ENCODE peak calls at places on chromosomes 16 and 17, in five cellular contexts. B is SJCRH30, K is ELR, U is cardiac fibroblast, J is amygdala. O is an unnamed sample.

GRCh38 chr16:69402448-69402847 is 16.6 kb upstream of the TERF2 start:
- DNase-seq in U (no peak), K (no peak), J (no peak), B (no peak), O (no peak)

GRCh38 chr17:50785942-50786570 is 18.7 kb upstream of the ANKRD40CL start:
- DNase-seq in U (peak; percentile 44), J (no peak), B (no peak), K (peak; percentile 19), O (no peak)

GRCh38 chr17:50123649-50124349 is 6.2 kb downstream of the SAMD14 start:
- DNase-seq in K (no peak), B (peak; percentile 54), J (no peak), U (no peak), O (no peak)

GRCh38 chr16:27446721-27447120 is 44.7 kb downstream of the IL21R start:
- DNase-seq in U (no peak), K (no peak), B (no peak), J (no peak), O (no peak)

GRCh38 chr16:85541181-85541580 is 71.9 kb upstream of the GSE1 start:
- DNase-seq in J (no peak), K (no peak), B (no peak), U (no peak), O (no peak)

GRCh38 chr16:51636913-51637743 is 486.1 kb upstream of the SALL1 start:
- DNase-seq in K (peak; percentile 88), J (no peak), B (no peak), U (no peak), O (peak; percentile 1)

GRCh38 chr17:4998666-4999428 is 1.1 kb downstream of the KIF1C start:
- DNase-seq in B (no peak), J (no peak), U (no peak), K (peak; percentile 10), O (no peak)

GRCh38 chr17:77425791-77426641 is 285.2 kb downstream of the SEC14L1 start:
- DNase-seq in U (peak; percentile 86), K (peak; percentile 92), B (peak; percentile 77), J (no peak), O (peak; percentile 97)

GRCh38 chr16:54424043-54424451 is 137.5 kb upstream of the IRX3 start:
- DNase-seq in U (no peak), K (peak; percentile 57), B (no peak), J (no peak), O (no peak)

GRCh38 chr17:79969906-79970305 is 65.8 kb downstream of the TBC1D16 start:
- DNase-seq in B (no peak), U (no peak), K (no peak), J (no peak), O (no peak)

GRCh38 chr17:55691666-55692065 is 31.0 kb downstream of the TMEM100 start:
- DNase-seq in K (no peak), J (no peak), U (no peak), B (no peak), O (no peak)

GRCh38 chr16:1341495-1342388 is 8.3 kb downstream of the BAIAP3 start:
- DNase-seq in B (no peak), K (no peak), U (no peak), J (no peak), O (no peak)

GRCh38 chr16:52546291-52546941 is 527 bp downstream of the TOX3 start:
- DNase-seq in J (no peak), U (no peak), K (no peak), B (peak; percentile 41), O (no peak)

GRCh38 chr17:21029032-21029431 is 13.8 kb downstream of the USP22 start:
- DNase-seq in U (peak; percentile 95), K (peak; percentile 87), J (no peak), B (no peak), O (peak; percentile 30)

GRCh38 chr16:56357765-56358322 is 67.5 kb downstream of the AMFR start:
- DNase-seq in B (no peak), U (no peak), K (no peak), J (no peak), O (no peak)

GRCh38 chr16:78045865-78046581 is 23.7 kb downstream of the CLEC3A start:
- DNase-seq in K (peak; percentile 8), J (no peak), B (peak; percentile 4), U (peak; percentile 41), O (peak; percentile 86)

GRCh38 chr17:39925282-39926134 is 1.9 kb downstream of the ORMDL3 start:
- DNase-seq in B (peak; percentile 47), K (no peak), U (no peak), J (no peak), O (no peak)

GRCh38 chr17:76996741-76997694 is 128.8 kb downstream of the MGAT5B start:
- DNase-seq in U (no peak), B (no peak), K (no peak), J (no peak), O (no peak)

GRCh38 chr17:50533720-50534148 is 1.2 kb downstream of the EPN3 start:
- DNase-seq in J (no peak), U (no peak), K (peak; percentile 28), B (no peak), O (peak; percentile 22)

GRCh38 chr16:66266436-66267286 is 99.8 kb upstream of the CDH5 start:
- DNase-seq in U (peak; percentile 80), J (no peak), B (peak; percentile 80), K (peak; percentile 16), O (peak; percentile 88)

GRCh38 chr16:325375-326155 is 27.0 kb downstream of the AXIN1 start:
- DNase-seq in U (no peak), K (no peak), J (no peak), B (no peak), O (no peak)

GRCh38 chr17:1203111-1203966 is 23.6 kb upstream of the ABR start:
- DNase-seq in K (peak; percentile 84), B (no peak), U (peak; percentile 70), J (no peak), O (peak; percentile 94)

GRCh38 chr16:49441366-49441780 is 67.8 kb downstream of the C16orf78 start:
- DNase-seq in B (peak; percentile 33), J (no peak), K (no peak), U (peak; percentile 6), O (peak; percentile 52)

GRCh38 chr17:49616546-49617205 is 41.0 kb downstream of the NXPH3 start:
- DNase-seq in J (no peak), U (peak; percentile 26), B (no peak), K (no peak), O (no peak)

GRCh38 chr16:72018470-72018869 is 9.9 kb downstream of the DHODH start:
- DNase-seq in B (no peak), J (no peak), U (no peak), K (no peak), O (no peak)

GRCh38 chr17:37856245-37856644 is 68.0 kb upstream of the TBC1D3K start:
- DNase-seq in B (no peak), J (no peak), U (no peak), K (no peak), O (no peak)

GRCh38 chr17:77746901-77747620 is 211.4 kb upstream of the TNRC6C start:
- DNase-seq in J (no peak), K (no peak), B (no peak), U (no peak), O (no peak)

GRCh38 chr16:54422569-54422978 is 136.0 kb upstream of the IRX3 start:
- DNase-seq in B (no peak), J (no peak), U (no peak), K (peak; percentile 57), O (no peak)

GRCh38 chr17:66087073-66087472 is 104.9 kb downstream of the CEP112 start:
- DNase-seq in B (no peak), K (peak; percentile 20), U (peak; percentile 39), J (no peak), O (no peak)

GRCh38 chr16:20320178-20320577 is 7.1 kb downstream of the GP2 start:
- DNase-seq in K (no peak), B (no peak), U (no peak), J (no peak), O (no peak)

GRCh38 chr17:78535285-78536197 is 41.7 kb downstream of the DNAH17 start:
- DNase-seq in K (peak; percentile 53), U (no peak), J (no peak), B (no peak), O (peak; percentile 45)

GRCh38 chr17:40260528-40260927 is 27.2 kb upstream of the CDC6 start:
- DNase-seq in J (no peak), U (no peak), K (no peak), B (no peak), O (no peak)

O was measured in Daoy.